ENCODE peak calls at places on chromosomes 4 and X, in ten cellular contexts. S is GM06990; Z is AG08395; I is ecto neural progenitor cell; D is IMR-90; F is cardiac muscle cell; U is GM12878; N is fibroblast of the aortic adventitia; R is stimulated activated CD4-positive, alpha-beta T cell treated with anti-CD3 and anti-CD28 coated beads, Interleukin-4, amount 100 ng/mL, for 4 hours; G is mucosa of descending colon. O is an unnamed sample.

GRCh38 chr4:157076578-157076947 is 613 bp downstream of the GLRB start:
- DNase-seq in U (no peak), D (no peak), R (no peak), S (no peak), F (no peak), G (no peak), Z (no peak), I (peak), N (no peak), O (no peak)

GRCh38 chr4:79852305-79852730 is 220.7 kb downstream of the ANTXR2 start:
- DNase-seq in U (no peak), F (no peak), S (no peak), R (no peak), D (peak), N (peak), I (no peak), Z (no peak), G (peak), O (no peak)

GRCh38 chr4:184306949-184307348 is 89.3 kb upstream of the ENPP6 start:
- DNase-seq in R (no peak), N (peak), F (no peak), U (no peak), S (no peak), G (no peak), Z (no peak), I (no peak), D (peak), O (no peak)

GRCh38 chrX:29826651-29827206 is 388.6 kb upstream of the MAGEB2 start:
- DNase-seq in R (no peak), Z (no peak), N (peak), I (no peak), G (no peak), D (peak), F (no peak), S (no peak), U (no peak), O (no peak)

GRCh38 chr4:186298034-186298647 is 32.2 kb downstream of the F11 start:
- DNase-seq in S (no peak), I (peak), D (no peak), G (peak), U (no peak), R (no peak), N (no peak), F (no peak), Z (no peak), O (no peak)

GRCh38 chr4:88761861-88762523 is 64.4 kb upstream of the NAP1L5 start:
- DNase-seq in S (no peak), Z (no peak), F (no peak), D (no peak), U (no peak), R (no peak), N (no peak), G (no peak), I (no peak), O (no peak)

GRCh38 chr4:104491826-104492771 is 2.6 kb downstream of the CXXC4 start:
- DNase-seq in R (no peak), G (no peak), D (no peak), Z (no peak), S (peak), I (peak), U (peak), N (no peak), F (peak), O (no peak)

GRCh38 chrX:86148024-86148511 is at the start of gene DACH2:
- DNase-seq in R (peak), Z (peak), F (peak), S (peak), N (peak), I (peak), G (peak), U (no peak), D (peak), O (no peak)

GRCh38 chrX:153882086-153882498 is 3.9 kb downstream of the L1CAM start:
- DNase-seq in S (no peak), I (no peak), G (no peak), N (no peak), F (no peak), R (no peak), Z (no peak), U (no peak), D (peak), O (no peak)

GRCh38 chrX:153814591-153815315 is 15.6 kb downstream of the PDZD4 start:
- DNase-seq in I (no peak), F (no peak), R (no peak), S (no peak), G (no peak), U (no peak), D (no peak), N (no peak), Z (no peak), O (no peak)